ENCODE peak calls at places on chromosome 4, in six cellular contexts. B, O, U, P, X and M are unnamed samples.
A peak's percentile ranks its signal among the peaks of the same experiment; 100 is the strongest.

GRCh38 chr4:166143227-166143626 is 270.2 kb downstream of the TLL1 start:
- DNase-seq in B (no peak), O (no peak), U (no peak), P (no peak), X (no peak), M (no peak)

GRCh38 chr4:3661989-3662388 is 104.2 kb upstream of the ADRA2C start:
- DNase-seq in B (no peak), O (no peak), U (no peak), P (no peak), X (no peak), M (no peak)

GRCh38 chr4:185104733-185105132 is 38.3 kb upstream of the SLC25A4 start:
- DNase-seq in B (no peak), O (no peak), U (no peak), P (no peak), X (no peak), M (no peak)

GRCh38 chr4:18754180-18754579 is 732.6 kb upstream of the LCORL start:
- DNase-seq in B (no peak), O (no peak), U (no peak), P (no peak), X (no peak), M (no peak)

GRCh38 chr4:21593268-21594002 is 355.1 kb downstream of the KCNIP4 start:
- DNase-seq in B (no peak), O (no peak), U (no peak), P (no peak), X (no peak), M (no peak)

GRCh38 chr4:82739292-82740190 is 59.1 kb downstream of the SCD5 start:
- DNase-seq in B (peak; percentile 70), O (peak; percentile 85), U (no peak), P (peak; percentile 24), X (peak; percentile 70), M (peak; percentile 79)

GRCh38 chr4:147847947-147848590 is 116.2 kb downstream of the ARHGAP10 start:
- DNase-seq in B (no peak), O (no peak), U (no peak), P (no peak), X (no peak), M (no peak)

GRCh38 chr4:38560763-38561558 is 103.0 kb upstream of the KLF3 start:
- DNase-seq in B (no peak), O (no peak), U (no peak), P (no peak), X (no peak), M (no peak)

GRCh38 chr4:85603437-85604336 is 128.7 kb downstream of the ARHGAP24 start:
- DNase-seq in B (no peak), O (no peak), U (no peak), P (no peak), X (no peak), M (no peak)

GRCh38 chr4:41414380-41414779 is 123.6 kb upstream of the LIMCH1 start:
- DNase-seq in B (no peak), O (no peak), U (no peak), P (no peak), X (no peak), M (no peak)

GRCh38 chr4:127143460-127144190 is 489.1 kb upstream of the INTU start:
- DNase-seq in B (no peak), O (no peak), U (no peak), P (no peak), X (no peak), M (no peak)

GRCh38 chr4:78363031-78363430 is 188.5 kb upstream of the ANXA3 start:
- DNase-seq in B (no peak), O (no peak), U (no peak), P (no peak), X (no peak), M (no peak)

GRCh38 chr4:145182212-145182611 is 1.8 kb upstream of the OTUD4 start:
- DNase-seq in B (no peak), O (no peak), U (no peak), P (no peak), X (no peak), M (no peak)

GRCh38 chr4:38069271-38069760 is 109.1 kb downstream of the PTTG2 start:
- DNase-seq in B (peak; percentile 29), O (peak; percentile 67), U (no peak), P (no peak), X (no peak), M (peak; percentile 67)

GRCh38 chr4:27568236-27568951 is 707.8 kb downstream of the STIM2 start:
- DNase-seq in B (no peak), O (no peak), U (no peak), P (no peak), X (no peak), M (no peak)

GRCh38 chr4:73433140-73433539 is 2.9 kb upstream of the AFP start:
- DNase-seq in B (no peak), O (no peak), U (no peak), P (no peak), X (no peak), M (no peak)

GRCh38 chr4:172124656-172125308 is 311.6 kb downstream of the GALNTL6 start:
- DNase-seq in B (no peak), O (no peak), U (no peak), P (no peak), X (no peak), M (no peak)

GRCh38 chr4:700587-701264 is 4.9 kb upstream of the PCGF3 start:
- DNase-seq in B (no peak), O (no peak), U (no peak), P (no peak), X (peak; percentile 45), M (no peak)

GRCh38 chr4:87141428-87141827 is 79.0 kb downstream of the KLHL8 start:
- DNase-seq in B (no peak), O (no peak), U (no peak), P (no peak), X (no peak), M (no peak)

GRCh38 chr4:77225022-77225421 is 68.0 kb downstream of the CCNG2 start:
- DNase-seq in B (no peak), O (no peak), U (no peak), P (no peak), X (no peak), M (no peak)

GRCh38 chr4:51842167-51842553 is 793 bp upstream of the DCUN1D4 start:
- DNase-seq in B (no peak), O (peak; percentile 15), U (no peak), P (peak; percentile 29), X (peak; percentile 72), M (no peak)

GRCh38 chr4:41256740-41257256 is at the start of gene UCHL1:
- DNase-seq in B (peak; percentile 59), O (no peak), U (no peak), P (no peak), X (peak; percentile 66), M (peak; percentile 26)

GRCh38 chr4:53659112-53659511 is 67.8 kb upstream of the LNX1 start:
- DNase-seq in B (no peak), O (no peak), U (no peak), P (no peak), X (no peak), M (no peak)

GRCh38 chr4:76811604-76812412 is 86.1 kb downstream of the SOWAHB start:
- DNase-seq in B (no peak), O (no peak), U (no peak), P (peak; percentile 58), X (peak; percentile 78), M (no peak)

GRCh38 chr4:14883166-14883565 is 119.1 kb upstream of the CPEB2 start:
- DNase-seq in B (no peak), O (no peak), U (no peak), P (no peak), X (no peak), M (no peak)

GRCh38 chr4:119498520-119498919 is 130.1 kb downstream of the PDE5A start:
- DNase-seq in B (no peak), O (no peak), U (no peak), P (peak; percentile 16), X (peak; percentile 75), M (no peak)

GRCh38 chr4:187021436-187022205 is 298.0 kb upstream of the FAT1 start:
- DNase-seq in B (no peak), O (no peak), U (no peak), P (no peak), X (no peak), M (no peak)

DNA sequence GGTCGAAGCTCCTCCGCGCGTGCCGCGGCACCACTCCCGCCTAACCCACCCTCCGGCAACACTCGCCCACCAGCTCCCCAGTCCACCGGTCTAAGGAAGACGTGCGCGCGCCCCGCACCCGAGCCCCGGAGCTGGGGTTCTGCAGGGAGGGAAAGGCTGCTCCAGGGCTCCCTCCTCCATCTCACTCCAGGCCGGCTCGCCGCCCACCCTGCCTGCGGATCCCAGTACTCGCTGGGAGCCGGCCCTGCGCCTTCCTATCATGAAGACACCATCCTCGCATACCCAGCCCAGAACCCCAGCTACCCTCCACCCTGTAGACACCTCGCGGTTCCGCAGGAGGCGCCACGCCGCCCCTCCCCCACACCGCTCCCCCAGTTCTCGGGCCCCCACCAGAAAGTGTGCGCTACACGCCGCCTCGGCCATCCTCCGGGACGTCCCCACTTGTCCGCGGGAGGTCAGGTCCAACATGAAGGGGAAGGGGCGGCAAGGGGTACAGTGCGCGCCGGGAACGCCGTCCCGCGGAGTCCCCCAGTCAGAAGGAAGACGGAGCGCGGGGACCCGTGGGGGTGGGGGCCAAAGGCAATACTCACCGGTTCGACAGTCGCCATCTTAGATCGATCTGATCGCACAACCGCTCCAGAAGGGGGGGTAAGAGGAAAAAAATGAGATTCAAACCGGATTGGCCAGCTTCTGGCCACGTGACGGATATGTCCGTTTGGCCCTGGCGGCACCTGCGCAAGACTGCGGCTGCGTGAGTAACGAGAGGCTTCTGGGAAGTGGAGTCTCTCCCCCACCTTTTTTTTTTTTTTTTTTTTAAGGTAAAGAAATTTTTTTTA is at the start of gene EIF4E:
- DNase-seq in B (peak; percentile 83), O (peak; percentile 97), U (peak; percentile 98), P (peak; percentile 98), X (peak; percentile 99), M (peak; percentile 98)
- TF ChIP-seq POLR2A in B (no peak), O (peak; percentile 92), U (no peak), P (peak; percentile 62), X (no peak), M (no peak)

GRCh38 chr4:25969374-25969773 is 55.4 kb downstream of the SMIM20 start:
- DNase-seq in B (no peak), O (peak; percentile 46), U (no peak), P (no peak), X (no peak), M (no peak)
- TF ChIP-seq CTCF in B (no peak), O (no peak), U (no peak), P (no peak), X (no peak), M (no peak)

GRCh38 chr4:163200950-163201349 is 34.3 kb upstream of the NAF1 start:
- DNase-seq in B (no peak), O (peak; percentile 23), U (no peak), P (no peak), X (no peak), M (no peak)
- H3K4me1 ChIP-seq in B (no peaks in the 10 kb centered on the region), O (peaks cover 4% of the 10 kb centered on the region), U (no peaks in the 10 kb centered on the region), P (no peaks in the 10 kb centered on the region), X (no peaks in the 10 kb centered on the region), M (no peaks in the 10 kb centered on the region)

GRCh38 chr4:57628004-57628403 is 517.8 kb upstream of the IGFBP7 start:
- DNase-seq in B (no peak), O (no peak), U (no peak), P (no peak), X (no peak), M (no peak)
- TF ChIP-seq POLR2A in B (no peak), O (no peak), U (no peak), P (no peak), X (no peak), M (no peak)

DNA sequence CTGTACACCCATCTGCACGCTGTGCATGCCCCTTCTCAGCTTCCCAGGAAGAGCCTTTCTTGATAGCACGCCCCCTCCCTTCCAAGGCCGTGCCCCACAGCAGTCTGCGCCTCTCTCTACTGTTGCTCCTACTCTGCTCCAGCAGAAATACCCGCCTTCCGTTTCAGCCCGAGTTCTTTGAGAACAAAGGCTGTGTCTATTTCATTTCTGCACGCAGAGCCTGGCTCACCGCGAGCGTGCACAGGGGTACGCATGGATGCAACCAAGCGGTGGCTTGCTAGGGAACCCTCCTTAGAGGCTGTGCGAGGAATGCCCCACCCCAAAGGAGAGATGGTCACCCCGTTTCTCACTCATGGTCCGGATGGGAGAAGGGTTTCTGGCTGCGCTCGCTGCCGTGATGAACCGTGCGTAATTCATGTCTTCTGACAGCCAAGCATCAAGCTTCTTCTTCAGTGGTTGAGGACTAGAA is 448 bp downstream of the AADAT start:
- DNase-seq in B (peak; percentile 3), O (no peak), U (no peak), P (peak; percentile 19), X (no peak), M (no peak)
- TF ChIP-seq CTCF in B (no peak), O (no peak), U (no peak), P (no peak), X (no peak), M (no peak)